ENCODE peak calls at places on chromosome 3, in nine cellular contexts. J is Caco-2, Z is tibial artery, U is fibroblast of mammary gland, F is OCI-LY7, S is lower leg skin, E is endodermal cell, A is esophagus squamous epithelium, K is fibroblast of pulmonary artery. I is an unnamed sample.

GRCh38 chr3:146052791-146053310 is 108.1 kb downstream of the PLOD2 start:
- DNase-seq in Z (no peak), E (no peak), A (no peak), S (no peak), J (no peak), F (no peak), K (peak; percentile 46), U (no peak), I (no peak)

GRCh38 chr3:177729939-177730700 is 532.8 kb upstream of the TBL1XR1 start:
- DNase-seq in F (no peak), J (no peak), Z (peak; percentile 70), A (no peak), K (no peak), U (peak; percentile 94), E (no peak), S (no peak), I (no peak)

GRCh38 chr3:195255571-195256501 is 15.1 kb downstream of the XXYLT1 start:
- DNase-seq in J (no peak), Z (no peak), F (no peak), S (peak; percentile 74), E (peak; percentile 42), K (no peak), A (no peak), U (no peak), I (no peak)

GRCh38 chr3:41362638-41363559 is 163.6 kb downstream of the CTNNB1 start:
- DNase-seq in Z (no peak), S (no peak), J (no peak), F (no peak), U (peak; percentile 81), A (no peak), K (peak; percentile 12), E (peak; percentile 89), I (peak; percentile 28)

GRCh38 chr3:42960282-42960681 is 18.8 kb upstream of the GASK1A start:
- DNase-seq in J (no peak), F (no peak), U (peak; percentile 8), Z (no peak), E (peak; percentile 52), K (peak; percentile 37), A (no peak), S (no peak), I (no peak)

GRCh38 chr3:150911780-150912179 is 6.5 kb upstream of the MINDY4B start:
- DNase-seq in E (no peak), K (no peak), U (no peak), F (no peak), Z (no peak), A (no peak), J (no peak), S (no peak), I (no peak)

GRCh38 chr3:177804646-177805045 is 607.4 kb upstream of the TBL1XR1 start:
- DNase-seq in U (no peak), S (no peak), F (no peak), A (no peak), E (no peak), J (no peak), K (no peak), Z (no peak), I (no peak)

GRCh38 chr3:143367171-143367570 is 247.6 kb downstream of the CHST2 start:
- DNase-seq in F (no peak), K (no peak), Z (no peak), J (no peak), A (no peak), E (no peak), U (peak; percentile 32), S (no peak), I (no peak)

GRCh38 chr3:46624533-46624932 is 12.2 kb downstream of the FAM240A start:
- DNase-seq in S (no peak), A (no peak), J (no peak), E (no peak), K (no peak), Z (no peak), U (no peak), F (no peak), I (no peak)

GRCh38 chr3:171526869-171527268 is 66.7 kb upstream of the TNIK start:
- DNase-seq in F (no peak), J (no peak), K (peak; percentile 68), S (no peak), A (no peak), E (no peak), U (peak; percentile 62), Z (no peak), I (peak; percentile 74)

GRCh38 chr3:66036586-66037061 is 2.1 kb downstream of the MAGI1 start:
- DNase-seq in F (no peak), A (no peak), S (no peak), E (peak; percentile 84), K (peak; percentile 46), U (no peak), Z (no peak), J (peak; percentile 55), I (no peak)

GRCh38 chr3:58120075-58120812 is 90.5 kb downstream of the DNASE1L3 start:
- DNase-seq in A (no peak), K (peak; percentile 38), E (no peak), Z (peak; percentile 57), J (no peak), U (no peak), S (no peak), F (no peak), I (no peak)

GRCh38 chr3:127422663-127423375 is 135.0 kb upstream of the PRR20G start:
- DNase-seq in A (no peak), S (no peak), F (no peak), E (peak; percentile 28), Z (no peak), U (no peak), K (no peak), J (no peak), I (no peak)

GRCh38 chr3:132265008-132265407 is 52.2 kb upstream of the ACP3 start:
- DNase-seq in U (no peak), F (no peak), Z (no peak), S (no peak), E (no peak), K (no peak), J (no peak), A (no peak), I (no peak)

GRCh38 chr3:171602072-171602471 is 141.9 kb upstream of the TNIK start:
- DNase-seq in S (no peak), E (no peak), A (no peak), F (no peak), K (no peak), U (no peak), Z (no peak), J (no peak), I (no peak)

GRCh38 chr3:169634618-169635236 is 28.8 kb downstream of the MECOM start:
- DNase-seq in S (no peak), J (no peak), E (no peak), A (no peak), K (no peak), U (no peak), Z (no peak), F (no peak), I (no peak)

GRCh38 chr3:38163117-38163870 is 2.0 kb upstream of the OXSR1 start:
- DNase-seq in A (no peak), F (peak; percentile 46), E (peak; percentile 54), K (no peak), U (no peak), J (no peak), Z (no peak), S (peak; percentile 50), I (no peak)
- TF ChIP-seq CTCF in A (peak; percentile 35), F (peak; percentile 22), E (peak; percentile 56), K (peak; percentile 5), U (no peak), J (no peak), Z (peak; percentile 5), S (no peak), I (peak; percentile 49)

DNA sequence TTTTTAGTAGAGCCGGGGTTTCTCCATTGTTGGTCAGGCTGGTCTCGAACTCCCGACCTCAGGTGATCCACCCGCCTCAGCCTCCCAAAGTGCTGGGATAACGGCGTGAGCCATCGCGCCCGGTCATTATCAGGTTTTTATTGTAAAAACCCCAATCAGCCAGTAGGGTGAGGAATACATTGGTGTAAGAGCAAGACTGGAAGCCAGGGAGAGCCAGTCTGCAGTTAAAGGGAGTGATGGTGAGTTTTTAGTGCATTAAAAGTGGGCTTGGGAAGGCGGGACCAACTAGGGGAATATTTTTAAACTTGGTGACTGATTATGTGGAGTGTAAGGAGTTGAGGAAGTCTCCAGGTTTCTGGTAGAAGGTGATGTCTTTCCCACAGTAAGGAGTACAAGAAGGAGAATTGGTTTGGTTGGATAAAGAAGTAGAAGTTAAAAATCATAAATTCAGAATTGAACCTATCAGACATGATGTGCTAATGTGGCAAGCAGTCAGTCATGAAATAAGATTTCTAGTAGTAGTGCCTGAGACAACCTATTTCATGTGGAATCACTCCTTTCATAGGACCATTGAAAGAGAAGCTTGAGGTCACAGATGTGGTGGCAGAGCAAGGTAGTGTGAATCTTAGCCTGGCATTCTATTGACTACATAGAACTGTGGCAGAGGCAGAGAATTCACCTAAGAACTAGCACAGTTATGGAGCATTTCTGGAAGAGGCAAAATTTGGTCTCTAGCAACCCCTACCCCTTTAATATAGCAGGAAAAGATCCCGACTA is 2.4 kb upstream of the DCBLD2 start:
- DNase-seq in S (no peak), J (no peak), Z (no peak), U (no peak), A (no peak), K (no peak), F (no peak), E (no peak), I (no peak)
- TF ChIP-seq CTCF in S (no peak), J (no peak), Z (no peak), U (no peak), A (no peak), K (no peak), F (no peak), E (peak; percentile 47), I (peak; percentile 27)

GRCh38 chr3:23805228-23805880 is 401 bp upstream of the UBE2E1 start:
- DNase-seq in A (no peak), S (no peak), U (no peak), K (no peak), E (peak; percentile 86), J (no peak), F (peak; percentile 26), Z (no peak), I (no peak)
- TF ChIP-seq CTCF in A (no peak), S (no peak), U (no peak), K (no peak), E (peak; percentile 15), J (peak; percentile 5), F (no peak), Z (no peak), I (no peak)

GRCh38 chr3:152073267-152073666 is 195.5 kb upstream of the MBNL1 start:
- DNase-seq in E (no peak), A (no peak), K (peak; percentile 70), F (no peak), U (peak; percentile 69), S (no peak), J (no peak), Z (no peak), I (peak; percentile 17)

GRCh38 chr3:152071315-152071714 is 197.4 kb upstream of the MBNL1 start:
- DNase-seq in U (no peak), K (no peak), F (no peak), S (no peak), A (no peak), Z (no peak), E (no peak), J (no peak), I (no peak)

GRCh38 chr3:152071924-152072323 is 196.8 kb upstream of the MBNL1 start:
- DNase-seq in J (no peak), A (no peak), F (peak; percentile 38), U (peak; percentile 73), E (no peak), K (peak; percentile 82), Z (no peak), S (no peak), I (peak; percentile 64)

GRCh38 chr3:152079980-152080379 is 188.7 kb upstream of the MBNL1 start:
- DNase-seq in E (no peak), K (no peak), S (no peak), J (no peak), F (no peak), A (no peak), U (no peak), Z (no peak), I (no peak)

GRCh38 chr3:152076148-152076547 is 192.6 kb upstream of the MBNL1 start:
- DNase-seq in Z (no peak), E (no peak), U (peak; percentile 50), S (no peak), J (no peak), F (no peak), K (peak; percentile 49), A (no peak), I (peak; percentile 28)
- TF ChIP-seq CTCF in Z (no peak), E (no peak), U (peak; percentile 24), S (no peak), J (no peak), F (no peak), K (peak; percentile 13), A (no peak), I (peak; percentile 52)

I was measured in HFFc6.